ENCODE peak calls at places on chromosomes 13 and 19, in four cellular contexts. A, B, E and X are unnamed samples.

GRCh38 chr19:28221736-28222135 is 991.2 kb downstream of the UQCRFS1 start:
- DNase-seq in A (no peak), B (no peak), E (no peak), X (no peak)

GRCh38 chr19:15378529-15379082 is 981 bp downstream of the AKAP8 start:
- DNase-seq in A (peak; percentile 76), B (no peak), E (peak; percentile 59), X (no peak)

GRCh38 chr13:34153428-34154180 is 335.7 kb downstream of the RFC3 start:
- DNase-seq in A (no peak), B (no peak), E (peak; percentile 35), X (no peak)

GRCh38 chr19:29040951-29041350 is 172.0 kb downstream of the UQCRFS1 start:
- DNase-seq in A (no peak), B (no peak), E (no peak), X (no peak)

GRCh38 chr19:35247526-35248309 is 1.1 kb upstream of the LSR start:
- DNase-seq in A (peak; percentile 92), B (peak; percentile 93), E (peak; percentile 93), X (peak; percentile 94)

GRCh38 chr19:46216612-46217011 is 12.9 kb upstream of the IGFL1 start:
- DNase-seq in A (no peak), B (no peak), E (no peak), X (no peak)

GRCh38 chr19:33143897-33144405 is 12.0 kb downstream of the WDR88 start:
- DNase-seq in A (peak; percentile 81), B (peak; percentile 7), E (peak; percentile 73), X (peak; percentile 68)

GRCh38 chr13:111251646-111252448 is 68.6 kb upstream of the TEX29 start:
- DNase-seq in A (no peak), B (no peak), E (no peak), X (no peak)

GRCh38 chr19:6772028-6772865 is at the start of gene VAV1:
- DNase-seq in A (peak; percentile 94), B (no peak), E (peak; percentile 63), X (no peak)

GRCh38 chr13:63864171-63864902 is 2448.7 kb upstream of the PCDH20 start:
- DNase-seq in A (no peak), B (no peak), E (no peak), X (no peak)

GRCh38 chr13:51534075-51534817 is 50.0 kb upstream of the WDFY2 start:
- DNase-seq in A (peak; percentile 62), B (no peak), E (peak; percentile 31), X (no peak)